ENCODE peak calls at places on chromosomes 13 and 19, in eight cellular contexts. H is NCI-H2029 treated with DMSO at 0.1 percent for 48 hours; T is CD8-positive, alpha-beta memory T cell; W is NCI-H2081; Z is BJ; B is T-helper 9 cell; L is amniotic stem cell; K is activated CD4-positive, CD25-positive, alpha-beta regulatory T cell. I is an unnamed sample.

GRCh38 chr13:34933786-34934185 is 8.3 kb upstream of the NBEA start:
- DNase-seq in T (no peak), Z (no peak), L (no peak), B (no peak), W (no peak), K (no peak), H (no peak), I (no peak)

GRCh38 chr13:75312884-75313520 is 169.0 kb downstream of the TBC1D4 start:
- DNase-seq in H (no peak), Z (no peak), L (no peak), K (peak), T (no peak), B (peak), W (peak), I (no peak)

GRCh38 chr13:33252103-33252502 is 33.5 kb downstream of the STARD13 start:
- DNase-seq in Z (no peak), K (no peak), W (no peak), H (no peak), L (no peak), B (no peak), T (no peak), I (no peak)

GRCh38 chr19:58492265-58492664 is 16.1 kb downstream of the ZNF446 start:
- DNase-seq in L (no peak), Z (no peak), W (no peak), H (no peak), B (no peak), K (no peak), T (no peak), I (no peak)

GRCh38 chr19:14517840-14518505 is at the start of gene DNAJB1:
- DNase-seq in W (peak), Z (no peak), B (peak), H (no peak), K (peak), L (no peak), T (peak), I (peak)

GRCh38 chr13:113224486-113224885 is 15.1 kb downstream of the CUL4A start:
- DNase-seq in Z (no peak), W (peak), L (no peak), H (no peak), K (no peak), B (no peak), T (no peak), I (no peak)

GRCh38 chr13:109977212-109977968 is 191.0 kb upstream of the IRS2 start:
- DNase-seq in W (no peak), B (no peak), K (no peak), L (no peak), Z (no peak), T (no peak), H (no peak), I (no peak)

GRCh38 chr13:26017196-26017921 is 34.5 kb downstream of the SHISA2 start:
- DNase-seq in T (no peak), L (no peak), Z (no peak), K (no peak), H (no peak), B (no peak), W (no peak), I (no peak)

GRCh38 chr13:68099616-68100015 is 869.5 kb upstream of the PCDH9 start:
- DNase-seq in W (no peak), B (no peak), Z (no peak), T (no peak), K (no peak), L (no peak), H (no peak), I (no peak)

GRCh38 chr13:29436291-29436690 is 159.2 kb downstream of the SLC7A1 start:
- DNase-seq in Z (peak), B (no peak), H (no peak), K (no peak), L (peak), W (no peak), T (no peak), I (no peak)

GRCh38 chr19:55086730-55087541 is 11.3 kb downstream of the EPS8L1 start:
- DNase-seq in W (peak), B (no peak), T (peak), Z (peak), K (no peak), H (peak), L (peak), I (peak)

GRCh38 chr13:49533586-49534269 is 38.0 kb downstream of the PHF11 start:
- DNase-seq in K (no peak), Z (no peak), H (no peak), B (no peak), T (no peak), L (no peak), W (no peak), I (no peak)

GRCh38 chr19:51187395-51188226 is 37.3 kb upstream of the CD33 start:
- DNase-seq in L (no peak), H (no peak), T (no peak), Z (no peak), B (no peak), K (no peak), W (no peak), I (no peak)

I was measured in tibial nerve.